ENCODE peak calls at places on chromosomes 6 and 20, in eight cellular contexts. N is neural progenitor cell; H is ovary; L is CD8-positive, alpha-beta T cell; Q is A549; X is fibroblast of lung; J is prostate gland; U is AG10803. T is an unnamed sample.

GRCh38 chr6:136751478-136751956 is 40.8 kb downstream of the MAP3K5 start:
- DNase-seq in L (no peak), N (no peak), X (peak), U (peak), H (no peak), Q (no peak), J (no peak), T (no peak)

GRCh38 chr20:25279403-25279802 is 31.5 kb downstream of the PYGB start:
- DNase-seq in H (peak), X (peak), L (no peak), N (no peak), J (no peak), Q (no peak), U (no peak), T (no peak)

GRCh38 chr6:110778331-110778730 is 36.9 kb downstream of the CDK19 start:
- DNase-seq in X (no peak), H (no peak), J (no peak), L (no peak), U (no peak), Q (no peak), N (no peak), T (no peak)

GRCh38 chr20:4161447-4162251 is 146.3 kb upstream of the RNF24 start:
- DNase-seq in X (peak), H (no peak), N (no peak), L (no peak), Q (no peak), J (peak), U (no peak), T (no peak)

GRCh38 chr6:31090973-31091364 is 21.4 kb downstream of the C6orf15 start:
- DNase-seq in N (no peak), U (no peak), L (no peak), Q (no peak), J (no peak), X (no peak), H (no peak), T (no peak)

GRCh38 chr6:169212897-169213813 is 40.5 kb downstream of the THBS2 start:
- DNase-seq in L (peak), H (peak), X (peak), N (peak), Q (peak), J (peak), U (peak), T (peak)

GRCh38 chr6:158459726-158460125 is 100.2 kb upstream of the TMEM181 start:
- DNase-seq in N (no peak), H (no peak), J (no peak), L (no peak), U (no peak), X (no peak), Q (no peak), T (no peak)

GRCh38 chr20:32031007-32031958 is 20.8 kb upstream of the HCK start:
- DNase-seq in X (peak), U (peak), H (peak), J (peak), N (peak), Q (peak), L (peak), T (peak)

GRCh38 chr6:51299649-51300380 is 481.1 kb downstream of the TFAP2B start:
- DNase-seq in Q (no peak), H (no peak), U (no peak), L (no peak), J (peak), X (no peak), N (no peak), T (no peak)

GRCh38 chr20:17505664-17506517 is 25.3 kb downstream of the BFSP1 start:
- DNase-seq in U (peak), L (no peak), H (no peak), J (no peak), X (peak), N (no peak), Q (no peak), T (peak)

GRCh38 chr6:28657367-28657755 is 131.7 kb downstream of the GPX5 start:
- DNase-seq in X (no peak), Q (no peak), J (no peak), N (no peak), H (no peak), L (no peak), U (no peak), T (no peak)

GRCh38 chr6:126170875-126171489 is 168.9 kb upstream of the CENPW start:
- DNase-seq in H (no peak), U (peak), J (no peak), N (peak), X (no peak), Q (peak), L (no peak), T (peak)

GRCh38 chr6:12962529-12962928 is 246.0 kb downstream of the PHACTR1 start:
- DNase-seq in Q (no peak), J (peak), L (no peak), X (no peak), H (no peak), U (peak), N (no peak), T (no peak)

GRCh38 chr20:63696311-63696627 is 183 bp upstream of the TNFRSF6B start:
- DNase-seq in J (no peak), U (no peak), Q (no peak), N (peak), L (no peak), H (peak), X (peak), T (no peak)

GRCh38 chr20:63089051-63089907 is 82.5 kb upstream of the BHLHE23 start:
- DNase-seq in L (no peak), X (no peak), J (no peak), H (no peak), N (no peak), U (no peak), Q (no peak), T (no peak)

GRCh38 chr6:33746651-33747100 is at the start of gene IP6K3:
- DNase-seq in U (no peak), X (no peak), Q (no peak), J (no peak), N (peak), L (no peak), H (no peak), T (peak)

GRCh38 chr6:12654107-12654506 is 62.5 kb upstream of the PHACTR1 start:
- DNase-seq in J (no peak), X (no peak), U (no peak), N (no peak), L (no peak), Q (no peak), H (no peak), T (no peak)

GRCh38 chr6:32087574-32088486 is 21.3 kb downstream of the TNXB start:
- DNase-seq in X (peak), H (peak), L (peak), N (peak), U (peak), Q (peak), J (peak), T (peak)

GRCh38 chr20:35009665-35010328 is 54.1 kb downstream of the MYH7B start:
- DNase-seq in N (no peak), H (no peak), J (no peak), L (no peak), X (no peak), Q (no peak), U (no peak), T (no peak)

GRCh38 chr6:14455442-14455841 is 337.9 kb downstream of the CD83 start:
- DNase-seq in H (no peak), X (peak), L (no peak), J (no peak), U (peak), Q (no peak), N (no peak), T (no peak)

GRCh38 chr20:32574296-32575226 is 10.6 kb downstream of the NOL4L start:
- DNase-seq in X (peak), Q (peak), H (no peak), N (no peak), U (peak), L (no peak), J (no peak), T (peak)

GRCh38 chr6:162262466-162263196 is 464.9 kb downstream of the PRKN start:
- DNase-seq in U (no peak), H (no peak), J (no peak), N (peak), Q (no peak), X (no peak), L (no peak), T (no peak)
- H3K4me3 ChIP-seq in U (no peak), H (no peak), J (no peak), N (no peak), Q (no peak), X (no peak), L (no peak), T (no peak)

GRCh38 chr6:79762370-79762769 is 131.2 kb downstream of the SH3BGRL2 start:
- DNase-seq in U (no peak), H (no peak), J (no peak), Q (peak), X (peak), L (no peak), N (peak), T (peak)
- TF ChIP-seq CTCF in U (peak), H (no peak), J (no peak), Q (no peak), X (peak), L (no peak), N (peak), T (peak)

DNA sequence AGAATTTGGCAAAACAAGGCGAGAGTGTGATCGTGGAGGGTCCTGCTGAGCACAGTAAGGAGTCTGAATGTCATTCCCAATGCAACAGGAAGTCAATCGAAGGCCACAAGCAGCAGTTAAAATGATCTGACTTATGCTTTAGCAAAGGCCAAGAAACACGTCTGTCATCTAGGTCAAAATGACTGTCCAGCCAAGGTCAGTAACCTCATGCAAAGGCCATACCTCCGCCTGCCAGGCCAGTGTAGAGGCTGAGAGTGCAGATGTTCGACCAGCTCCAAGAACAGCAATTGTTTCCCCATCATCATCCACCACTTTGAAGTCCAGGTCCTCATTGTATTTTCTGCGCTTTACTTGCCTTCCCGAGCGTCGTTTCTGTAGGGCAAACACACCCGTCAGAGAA is 105.6 kb downstream of the CHD6 start:
- DNase-seq in J (no peak), L (no peak), X (no peak), H (no peak), N (no peak), Q (no peak), U (no peak), T (no peak)
- H3K4me3 ChIP-seq in J (no peak), L (no peak), X (no peak), H (no peak), N (no peak), Q (no peak), U (no peak), T (no peak)

GRCh38 chr6:53178837-53179432 is 30.3 kb upstream of the GCM1 start:
- DNase-seq in U (no peak), J (no peak), L (no peak), X (no peak), Q (no peak), H (no peak), N (no peak), T (no peak)
- TF ChIP-seq CTCF in U (no peak), J (no peak), L (no peak), X (no peak), Q (no peak), H (no peak), N (no peak), T (no peak)

GRCh38 chr20:41314386-41314785 is 3.1 kb downstream of the ZHX3 start:
- DNase-seq in L (no peak), N (no peak), H (no peak), U (no peak), J (no peak), X (no peak), Q (no peak), T (no peak)
- H3K4me3 ChIP-seq in L (no peak), N (no peak), H (no peak), U (no peak), J (no peak), X (no peak), Q (no peak), T (no peak)

GRCh38 chr6:73262701-73263569 is at the start of gene KHDC1:
- DNase-seq in L (peak), X (peak), J (peak), N (peak), U (peak), H (peak), Q (peak), T (peak)
- TF ChIP-seq CTCF in L (no peak), X (peak), J (no peak), N (no peak), U (peak), H (no peak), Q (no peak), T (no peak)

DNA sequence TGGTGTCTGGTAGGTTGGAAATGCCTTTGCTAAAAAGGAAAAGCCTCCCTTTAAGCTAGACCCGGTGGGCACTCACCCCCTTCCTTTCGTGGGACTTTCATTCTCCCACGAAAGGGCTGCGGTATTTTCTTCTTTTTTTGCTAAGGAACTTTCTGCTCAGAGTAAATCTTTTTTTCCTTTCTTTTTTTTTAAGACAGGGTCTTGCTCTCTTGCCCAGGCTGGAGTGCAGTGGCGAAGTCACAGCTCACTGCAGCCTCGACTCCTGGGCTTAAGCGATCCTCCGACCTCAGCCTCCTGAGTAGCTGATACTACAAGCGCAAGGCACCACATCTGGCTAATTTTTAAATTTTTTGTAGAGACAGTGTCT is 4.0 kb downstream of the TP53TG5 start:
- DNase-seq in N (no peak), X (no peak), U (no peak), J (no peak), L (no peak), Q (no peak), H (no peak), T (no peak)
- H3K4me3 ChIP-seq in N (peak), X (no peak), U (peak), J (peak), L (peak), Q (peak), H (peak), T (peak)

DNA sequence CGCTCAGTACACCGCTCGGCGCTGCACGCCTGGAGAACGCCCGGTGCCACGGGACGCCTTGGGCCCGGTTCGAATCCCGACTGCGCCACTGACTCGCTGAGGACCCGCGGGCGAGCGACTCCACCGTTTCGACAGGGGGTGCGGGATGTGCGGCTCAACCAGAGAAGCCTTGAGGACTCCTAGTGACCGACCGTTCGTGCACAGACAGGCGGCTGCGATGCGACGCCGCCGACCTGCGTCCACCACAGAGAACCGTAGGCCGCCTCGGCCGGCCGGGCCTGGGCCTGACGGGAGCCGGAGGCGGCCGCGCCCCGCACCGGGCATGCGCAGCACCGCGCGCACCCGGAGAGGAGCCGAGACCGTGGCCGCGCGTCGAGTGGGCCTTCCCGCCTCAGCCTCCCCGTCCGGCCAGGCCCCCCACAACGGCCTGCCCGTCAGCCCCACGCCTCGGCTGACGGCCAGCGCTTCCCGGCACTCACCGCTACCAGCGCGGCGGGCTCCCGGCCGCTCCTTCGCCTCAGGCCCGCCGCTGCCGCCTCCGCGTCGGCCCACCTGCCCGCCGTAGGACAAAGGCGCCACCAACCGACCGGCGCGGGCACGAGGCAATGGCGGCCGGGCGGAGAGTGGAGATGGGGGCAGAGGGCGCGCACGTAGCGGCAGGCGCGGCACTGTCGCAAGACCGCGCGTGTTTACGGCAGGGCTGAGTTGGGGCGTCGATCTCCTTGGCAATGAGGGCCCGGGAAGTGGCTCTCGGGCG is at the start of gene NCOA5:
- DNase-seq in U (peak), J (peak), Q (peak), N (peak), H (peak), L (peak), X (peak), T (peak)
- TF ChIP-seq CTCF in U (no peak), J (peak), Q (peak), N (peak), H (peak), L (no peak), X (no peak), T (no peak)

DNA sequence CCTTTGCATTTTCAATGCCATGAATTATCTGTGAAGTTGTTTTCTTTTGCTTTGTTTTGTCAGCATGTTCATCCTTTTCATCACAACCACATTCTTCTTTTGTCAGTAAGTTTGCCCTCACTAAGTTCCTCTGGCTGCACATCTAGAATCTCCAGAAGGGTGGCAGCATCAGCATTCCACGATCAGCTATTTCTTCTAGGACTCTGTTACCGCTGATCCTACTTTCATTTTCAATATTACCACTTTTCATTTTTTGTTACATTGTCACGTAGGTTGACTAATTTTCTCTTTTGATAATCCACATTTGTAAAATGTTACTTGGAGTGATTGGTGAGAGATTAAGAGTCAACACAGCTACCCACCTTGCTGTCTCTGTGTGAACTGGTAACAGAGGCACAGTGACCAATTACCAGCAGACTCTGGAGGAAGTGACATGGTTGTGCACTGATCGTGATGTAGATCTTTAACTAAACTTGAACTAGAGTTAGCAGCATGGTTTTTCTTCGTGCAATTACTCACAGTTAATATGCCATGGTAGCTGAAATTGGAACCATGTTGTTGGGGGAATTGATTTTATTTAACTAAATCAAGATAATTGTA is 307.9 kb upstream of the SLC35B3 start:
- DNase-seq in H (no peak), J (no peak), X (no peak), U (no peak), Q (peak), L (no peak), N (no peak), T (no peak)
- H3K4me3 ChIP-seq in H (no peak), J (no peak), X (no peak), U (no peak), Q (peak), L (peak), N (no peak), T (no peak)

DNA sequence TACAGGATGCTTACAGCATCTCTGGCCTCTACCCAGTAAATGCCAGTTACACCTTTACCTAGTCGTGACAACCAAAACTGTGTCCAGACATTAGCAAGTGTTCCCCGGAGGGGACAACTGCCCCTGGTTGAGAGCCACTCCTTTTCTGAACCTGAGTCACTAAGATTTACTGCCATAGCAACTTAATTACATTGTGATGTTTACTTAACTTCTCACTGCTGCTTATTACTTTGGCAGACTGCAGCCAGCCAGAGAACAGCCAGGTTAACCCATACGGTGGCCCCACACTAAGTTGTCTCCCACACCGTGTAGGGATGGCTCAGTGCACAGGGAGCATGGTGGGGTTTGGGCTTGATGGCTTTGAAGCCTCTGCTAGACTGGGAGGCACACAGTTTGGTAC is 204.7 kb upstream of the SULF2 start:
- DNase-seq in U (no peak), N (no peak), X (no peak), H (no peak), J (peak), Q (no peak), L (no peak), T (no peak)
- TF ChIP-seq CTCF in U (no peak), N (no peak), X (no peak), H (no peak), J (no peak), Q (no peak), L (no peak), T (no peak)